ENCODE peak calls at places on chromosomes 2 and 18, in seven cellular contexts. N, F, I, X, J, M and H are unnamed samples.

GRCh38 chr2:20737505-20737904 is 70.6 kb downstream of the GDF7 start:
- DNase-seq in N (no peak), F (no peak), I (no peak), X (no peak), J (no peak), M (no peak), H (no peak)

GRCh38 chr18:48673456-48674197 is 134.8 kb downstream of the CTIF start:
- DNase-seq in N (peak), F (no peak), I (no peak), X (peak), J (peak), M (no peak), H (peak)

GRCh38 chr2:234198976-234199375 is 148.5 kb downstream of the SPP2 start:
- DNase-seq in N (no peak), F (no peak), I (no peak), X (no peak), J (no peak), M (no peak), H (no peak)

GRCh38 chr2:176131617-176132396 is 2.3 kb downstream of the HOXD8 start:
- DNase-seq in N (no peak), F (no peak), I (no peak), X (no peak), J (no peak), M (no peak), H (no peak)

GRCh38 chr2:113136828-113137775 is 9.7 kb downstream of the IL1RN start:
- DNase-seq in N (no peak), F (no peak), I (no peak), X (no peak), J (no peak), M (no peak), H (no peak)

GRCh38 chr2:85133751-85134254 is 611 bp downstream of the TCF7L1 start:
- DNase-seq in N (peak), F (no peak), I (peak), X (no peak), J (peak), M (peak), H (peak)

GRCh38 chr2:105038383-105039061 is 653 bp downstream of the MRPS9 start:
- DNase-seq in N (no peak), F (peak), I (peak), X (no peak), J (peak), M (peak), H (no peak)

GRCh38 chr2:24922556-24922955 is 2.5 kb upstream of the ADCY3 start:
- DNase-seq in N (no peak), F (no peak), I (no peak), X (no peak), J (no peak), M (no peak), H (peak)

GRCh38 chr18:63505566-63506335 is 29.0 kb downstream of the SERPINB5 start:
- DNase-seq in N (no peak), F (peak), I (no peak), X (no peak), J (no peak), M (peak), H (no peak)

GRCh38 chr2:19140463-19141208 is 217.8 kb downstream of the OSR1 start:
- DNase-seq in N (no peak), F (peak), I (no peak), X (no peak), J (no peak), M (peak), H (no peak)

GRCh38 chr2:236264256-236264655 is at the start of gene ASB18:
- DNase-seq in N (no peak), F (no peak), I (peak), X (no peak), J (no peak), M (no peak), H (no peak)

GRCh38 chr2:13650586-13651180 is 933.9 kb downstream of the TRIB2 start:
- DNase-seq in N (no peak), F (no peak), I (no peak), X (no peak), J (no peak), M (no peak), H (no peak)

GRCh38 chr2:70132244-70133126 is 45.2 kb downstream of the PCBP1 start:
- DNase-seq in N (no peak), F (no peak), I (peak), X (no peak), J (peak), M (peak), H (peak)
- TF ChIP-seq POLR2A in N (no peak), F (no peak), I (no peak), X (peak), J (no peak), M (no peak), H (no peak)

GRCh38 chr2:199602271-199602895 is 144.6 kb upstream of the SATB2 start:
- DNase-seq in N (no peak), F (peak), I (no peak), X (no peak), J (no peak), M (peak), H (no peak)

GRCh38 chr2:199602896-199603482 is 145.2 kb upstream of the SATB2 start:
- DNase-seq in N (no peak), F (no peak), I (no peak), X (no peak), J (no peak), M (no peak), H (no peak)

GRCh38 chr2:199603748-199604291 is 146.1 kb upstream of the SATB2 start:
- DNase-seq in N (no peak), F (no peak), I (no peak), X (no peak), J (no peak), M (no peak), H (no peak)

GRCh38 chr2:199607914-199608313 is 150.2 kb upstream of the SATB2 start:
- DNase-seq in N (no peak), F (no peak), I (no peak), X (no peak), J (no peak), M (no peak), H (no peak)

DNA sequence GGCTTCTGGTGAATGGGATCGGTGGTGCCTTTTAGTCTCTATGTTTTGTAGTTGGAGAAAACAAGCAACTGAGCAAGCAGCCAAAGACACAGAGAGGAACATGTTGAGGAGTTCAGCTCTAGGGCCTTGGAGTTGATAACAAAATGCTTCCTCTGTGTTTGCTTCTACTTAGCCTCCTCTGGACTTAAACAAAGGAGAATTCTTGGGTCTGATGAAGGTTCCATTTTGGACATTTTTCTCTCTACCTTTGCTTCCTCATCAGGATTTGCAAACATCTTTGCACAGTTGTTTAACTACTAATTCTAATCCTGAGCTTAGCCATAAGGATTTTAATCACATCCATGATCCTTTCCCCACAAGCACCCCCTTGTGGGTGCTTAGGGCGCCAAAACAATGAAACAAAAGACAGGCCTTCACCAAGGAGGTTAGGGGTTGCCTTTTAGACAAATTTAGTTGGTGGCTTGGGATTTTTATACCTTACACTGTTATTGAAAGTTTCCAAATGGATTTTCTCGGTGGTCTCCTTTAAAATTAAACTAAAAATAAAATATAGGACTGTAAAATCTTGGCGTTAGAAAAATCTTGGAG is 148.5 kb upstream of the SATB2 start:
- DNase-seq in N (no peak), F (no peak), I (no peak), X (no peak), J (no peak), M (peak), H (no peak)
- TF ChIP-seq CTCF in N (no peak), F (peak), I (no peak), X (no peak), J (no peak), M (no peak), H (no peak)

GRCh38 chr2:50650398-50650810 is 381.5 kb downstream of the NRXN1 start:
- DNase-seq in N (no peak), F (no peak), I (no peak), X (no peak), J (no peak), M (no peak), H (no peak)
- H3K27ac ChIP-seq in N (peak), F (no peak), I (no peak), X (no peak), J (no peak), M (no peak), H (no peak)

GRCh38 chr2:69645026-69645425 is 1.5 kb upstream of the AAK1 start:
- DNase-seq in N (no peak), F (no peak), I (no peak), X (no peak), J (no peak), M (no peak), H (no peak)
- TF ChIP-seq POLR2A in N (no peak), F (no peak), I (no peak), X (no peak), J (no peak), M (no peak), H (no peak)

DNA sequence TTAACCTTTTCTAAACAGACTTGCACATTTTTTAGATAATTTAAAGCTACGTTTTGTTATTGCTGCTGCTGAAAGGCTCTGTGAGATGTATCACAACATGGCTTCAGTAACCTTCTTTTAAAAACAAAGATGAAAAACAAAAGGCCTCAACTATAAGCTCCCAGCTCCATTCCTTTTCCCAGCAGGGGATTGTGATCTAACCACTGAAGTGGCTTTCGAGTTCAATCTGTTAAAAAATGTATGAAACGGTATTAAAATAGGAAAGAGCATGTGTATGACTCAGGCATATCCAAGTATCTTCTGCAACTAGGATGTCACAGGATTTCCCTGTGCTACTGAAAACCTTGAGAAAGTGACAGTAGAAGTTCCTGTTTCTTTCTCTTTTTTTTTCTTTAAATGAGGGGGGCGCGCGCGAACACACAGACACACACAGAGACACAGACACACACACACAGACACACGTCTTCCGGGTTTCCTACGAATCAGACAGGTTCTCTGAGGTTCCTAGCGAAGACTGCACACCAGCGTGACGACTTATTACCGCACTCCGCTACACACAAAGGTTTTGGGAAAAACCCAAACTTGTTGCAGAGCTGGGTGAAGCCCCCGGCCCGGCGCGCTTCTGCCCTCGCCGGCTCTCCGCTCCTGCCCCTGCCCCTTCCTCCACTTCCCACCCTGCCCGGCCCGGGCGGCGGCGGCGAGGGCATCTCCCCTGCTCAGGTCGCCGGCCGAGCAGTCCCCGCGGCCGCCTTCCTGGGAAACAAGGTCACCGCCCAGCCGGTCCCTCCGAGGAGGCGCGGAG is 86.8 kb downstream of the RBMS1 start:
- DNase-seq in N (no peak), F (peak), I (peak), X (peak), J (peak), M (peak), H (peak)
- TF ChIP-seq CTCF in N (no peak), F (no peak), I (no peak), X (no peak), J (no peak), M (no peak), H (no peak)

DNA sequence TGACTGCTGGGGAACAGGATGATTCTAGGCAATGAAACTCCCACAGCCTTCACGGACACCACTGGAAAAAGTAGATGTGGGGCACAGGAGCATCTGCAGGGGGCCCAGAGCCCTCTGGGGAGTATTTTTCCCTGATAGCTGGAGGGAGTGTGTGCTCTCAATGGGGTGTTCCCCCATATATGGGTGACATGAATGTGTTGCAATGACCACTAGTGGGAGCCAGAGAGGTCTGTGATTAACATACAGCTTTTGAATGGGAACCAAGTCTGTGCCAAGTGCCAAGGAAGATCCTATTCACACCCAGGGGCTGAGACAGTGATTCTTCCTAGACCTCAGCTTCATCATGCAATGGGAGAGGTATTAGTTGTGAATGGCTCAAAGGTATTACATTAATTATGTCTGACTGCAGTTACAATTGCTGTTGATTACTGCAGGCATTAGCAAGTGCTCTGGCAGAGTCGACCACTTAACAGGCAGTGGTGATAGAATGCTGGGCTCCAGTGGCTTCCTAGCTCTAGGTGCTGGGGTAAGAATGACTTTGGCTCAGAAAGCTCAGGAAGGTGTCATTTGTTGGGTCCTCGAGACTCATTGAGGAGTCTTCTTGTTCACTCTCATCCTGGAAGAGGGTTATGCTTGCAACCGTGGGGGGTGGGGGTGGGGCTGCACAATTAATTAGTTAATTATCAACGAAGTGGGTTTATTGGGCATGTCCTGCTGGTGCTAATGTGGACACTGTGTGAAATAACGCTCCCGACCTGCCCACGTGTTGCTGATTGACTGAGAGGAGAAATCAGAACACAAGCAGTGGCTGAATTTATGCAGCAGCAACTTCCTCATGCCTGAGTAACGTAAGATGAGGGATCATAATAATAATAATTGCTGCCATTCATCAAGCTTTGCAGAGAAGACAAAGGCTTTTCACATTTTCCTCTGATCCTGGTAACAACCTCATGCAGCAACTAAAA is 194.2 kb downstream of the CLIP4 start:
- DNase-seq in N (no peak), F (peak), I (peak), X (no peak), J (peak), M (peak), H (no peak)
- H3K27ac ChIP-seq in N (no peak), F (no peak), I (no peak), X (no peak), J (no peak), M (no peak), H (no peak)

DNA sequence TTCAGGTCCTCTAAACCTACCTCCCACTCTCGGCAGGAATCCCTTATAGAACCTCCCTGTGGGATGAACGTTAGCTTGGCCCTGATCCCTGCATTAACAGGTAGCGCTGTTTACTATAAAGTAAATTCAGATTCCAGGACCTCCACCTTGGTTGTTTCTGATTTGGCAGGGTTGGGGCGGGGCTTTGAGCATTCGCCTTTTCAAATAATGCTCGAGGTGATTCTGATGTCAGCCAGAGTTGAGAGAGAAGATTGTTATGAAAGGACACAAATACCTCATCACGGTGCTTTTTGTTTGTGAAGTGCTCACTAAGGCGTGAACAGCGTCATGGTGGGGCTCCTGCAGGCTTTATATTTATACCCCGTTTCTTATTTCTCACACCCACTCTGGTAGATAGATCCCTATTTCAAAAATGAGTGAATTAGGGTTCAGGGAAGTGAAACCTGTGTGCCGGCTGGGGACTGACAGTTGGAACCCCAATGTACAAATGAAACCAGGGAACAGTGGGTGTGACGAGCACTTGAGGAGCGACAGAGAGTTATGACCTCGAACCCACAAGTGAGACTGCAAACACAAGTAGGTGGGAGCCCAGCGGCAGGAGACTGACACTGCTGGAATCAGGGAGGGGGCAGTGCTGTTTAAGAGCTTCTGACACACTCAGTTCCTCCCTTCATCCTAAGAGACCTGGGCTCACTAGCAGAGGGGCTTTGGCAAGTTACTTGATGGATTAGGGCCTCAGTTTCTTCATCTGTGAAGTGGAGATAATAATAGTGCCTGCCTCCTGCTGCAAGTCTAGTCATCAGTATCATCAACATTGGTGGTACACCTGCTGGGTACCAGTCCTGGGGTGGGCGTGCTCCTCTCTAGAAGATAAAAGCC is 14.3 kb upstream of the CXCR4 start:
- DNase-seq in N (no peak), F (no peak), I (no peak), X (no peak), J (no peak), M (no peak), H (peak)
- TF ChIP-seq POLR2A in N (no peak), F (no peak), I (no peak), X (peak), J (no peak), M (no peak), H (no peak)

DNA sequence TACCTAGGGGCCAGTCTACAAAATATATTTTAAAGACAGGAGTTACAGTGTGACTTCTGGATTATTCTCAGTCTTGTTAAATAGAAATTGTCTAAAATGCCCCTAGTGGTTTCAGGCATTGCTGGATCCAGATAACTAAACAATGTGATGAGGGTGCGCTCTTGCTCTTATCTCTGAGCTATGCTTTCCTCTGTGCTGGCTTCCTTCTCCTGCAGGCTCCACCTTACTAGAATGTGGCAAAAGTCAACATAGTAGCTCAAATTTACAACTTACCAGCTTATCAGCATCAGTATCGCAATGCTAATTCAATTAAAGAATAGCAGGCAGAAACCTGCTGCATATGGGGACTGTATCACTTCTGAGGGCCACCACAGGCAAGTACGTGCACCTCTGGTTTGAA is 61.3 kb upstream of the RNU4ATAC start:
- DNase-seq in N (no peak), F (no peak), I (no peak), X (no peak), J (no peak), M (no peak), H (no peak)
- TF ChIP-seq CTCF in N (no peak), F (no peak), I (no peak), X (no peak), J (no peak), M (no peak), H (no peak)